ENCODE peak calls at places on chromosomes 2 and 18, in eight cellular contexts. H, S, J, P, C, L, W and F are unnamed samples.

GRCh38 chr2:120783969-120784372 is 48.3 kb downstream of the GLI2 start:
- DNase-seq in H (no peak), S (no peak), J (no peak), P (no peak), C (no peak), L (no peak), W (no peak), F (no peak)

GRCh38 chr18:13387856-13388548 is 169.4 kb downstream of the LDLRAD4 start:
- DNase-seq in H (peak; percentile 73), S (no peak), J (no peak), P (no peak), C (no peak), L (no peak), W (peak; percentile 19), F (no peak)

GRCh38 chr2:133768261-133769021 is 200.2 kb upstream of the NCKAP5 start:
- DNase-seq in H (no peak), S (no peak), J (no peak), P (peak; percentile 53), C (no peak), L (no peak), W (no peak), F (peak; percentile 18)

GRCh38 chr2:72132981-72133720 is 14.5 kb downstream of the CYP26B1 start:
- DNase-seq in H (peak; percentile 49), S (no peak), J (no peak), P (no peak), C (no peak), L (no peak), W (no peak), F (no peak)

GRCh38 chr2:85438291-85439110 is 20.0 kb downstream of the SH2D6 start:
- DNase-seq in H (no peak), S (no peak), J (no peak), P (no peak), C (no peak), L (no peak), W (no peak), F (no peak)

GRCh38 chr2:138711812-138712211 is 68.4 kb downstream of the NXPH2 start:
- DNase-seq in H (no peak), S (no peak), J (no peak), P (peak; percentile 25), C (no peak), L (no peak), W (no peak), F (no peak)

GRCh38 chr18:49459404-49460171 is 857 bp downstream of the DYM start:
- DNase-seq in H (no peak), S (no peak), J (peak; percentile 51), P (no peak), C (peak; percentile 48), L (peak; percentile 9), W (no peak), F (peak; percentile 33)

GRCh38 chr2:120447122-120447785 is 101.3 kb downstream of the INHBB start:
- DNase-seq in H (no peak), S (no peak), J (no peak), P (no peak), C (no peak), L (no peak), W (no peak), F (no peak)

GRCh38 chr2:72026819-72027425 is 120.7 kb downstream of the CYP26B1 start:
- DNase-seq in H (peak; percentile 25), S (no peak), J (no peak), P (no peak), C (no peak), L (no peak), W (no peak), F (no peak)

GRCh38 chr2:62196278-62196901 is 475 bp downstream of the B3GNT2 start:
- DNase-seq in H (peak; percentile 78), S (peak; percentile 51), J (peak; percentile 50), P (peak; percentile 58), C (peak; percentile 66), L (no peak), W (no peak), F (peak; percentile 15)

GRCh38 chr2:178914259-178914849 is 107.1 kb upstream of the TTN start:
- DNase-seq in H (peak; percentile 93), S (peak; percentile 39), J (peak; percentile 61), P (peak; percentile 88), C (peak; percentile 75), L (peak; percentile 76), W (peak; percentile 54), F (peak; percentile 82)

GRCh38 chr18:53375641-53376040 is 848.8 kb downstream of the MBD2 start:
- DNase-seq in H (no peak), S (no peak), J (no peak), P (no peak), C (no peak), L (no peak), W (no peak), F (no peak)